ENCODE peak calls at places on chromosomes 4 and X, in ten cellular contexts. C, M, Y, P, J, E, U, I, X and Z are unnamed samples.

GRCh38 chr4:145954924-145955339 is 16.3 kb upstream of the ZNF827 start:
- DNase-seq in C (peak), M (no peak), Y (peak), P (no peak), J (peak), E (no peak), U (no peak), I (peak), X (no peak), Z (no peak)

GRCh38 chrX:45751156-45751555 is 550.5 kb upstream of the DIPK2B start:
- DNase-seq in C (no peak), M (no peak), Y (no peak), P (no peak), J (no peak), E (no peak), U (no peak), I (no peak), X (no peak), Z (no peak)

GRCh38 chr4:187387709-187388108 is 607.9 kb upstream of the ZFP42 start:
- DNase-seq in C (peak), M (no peak), Y (no peak), P (no peak), J (no peak), E (no peak), U (no peak), I (no peak), X (no peak), Z (no peak)

GRCh38 chr4:155785828-155786227 is 27.0 kb downstream of the GUCY1B1 start:
- DNase-seq in C (no peak), M (no peak), Y (no peak), P (no peak), J (no peak), E (no peak), U (no peak), I (no peak), X (no peak), Z (no peak)

GRCh38 chr4:4461850-4462249 is 74.9 kb downstream of the NSG1 start:
- DNase-seq in C (no peak), M (no peak), Y (no peak), P (peak), J (no peak), E (no peak), U (no peak), I (no peak), X (no peak), Z (no peak)

GRCh38 chr4:103091601-103092223 is 7.9 kb downstream of the BDH2 start:
- DNase-seq in C (peak), M (no peak), Y (peak), P (peak), J (no peak), E (no peak), U (no peak), I (peak), X (peak), Z (peak)

GRCh38 chrX:71060127-71060526 is 8.0 kb downstream of the SNX12 start:
- DNase-seq in C (no peak), M (no peak), Y (no peak), P (no peak), J (no peak), E (no peak), U (no peak), I (no peak), X (no peak), Z (no peak)

GRCh38 chr4:139129206-139129605 is 47.8 kb downstream of the ELF2 start:
- DNase-seq in C (no peak), M (no peak), Y (no peak), P (no peak), J (no peak), E (no peak), U (no peak), I (no peak), X (no peak), Z (no peak)

GRCh38 chrX:107687445-107687844 is 59.1 kb downstream of the PRPS1 start:
- DNase-seq in C (no peak), M (no peak), Y (no peak), P (no peak), J (no peak), E (no peak), U (no peak), I (no peak), X (no peak), Z (no peak)

DNA sequence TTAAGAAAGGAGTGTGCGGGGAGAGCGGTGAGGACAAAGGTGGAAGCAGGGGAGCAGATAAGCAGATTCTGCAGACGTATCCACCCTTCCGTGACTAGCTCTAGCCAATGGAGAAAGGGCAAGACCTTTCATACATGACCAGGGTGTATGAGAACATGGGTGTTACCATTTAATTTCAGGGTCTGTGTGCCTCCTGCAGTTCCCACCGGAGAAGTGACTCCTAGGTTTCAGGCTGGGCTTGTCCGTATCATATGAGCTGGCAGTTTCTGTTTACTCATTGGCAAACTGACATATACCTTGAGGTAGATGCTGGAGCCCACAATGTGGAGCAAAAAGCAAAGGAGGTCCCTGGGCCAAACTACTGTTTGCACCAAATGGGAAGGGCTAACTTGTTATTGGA is 6.8 kb downstream of the RBM47 start:
- DNase-seq in C (no peak), M (no peak), Y (no peak), P (no peak), J (no peak), E (no peak), U (no peak), I (peak), X (no peak), Z (no peak)
- TF ChIP-seq CTCF in C (no peak), M (no peak), Y (no peak), P (no peak), J (no peak), E (no peak), U (no peak), I (no peak), X (no peak), Z (no peak)

GRCh38 chrX:131762802-131763234 is 218.9 kb downstream of the OR13H1 start:
- DNase-seq in C (no peak), M (no peak), Y (peak), P (no peak), J (no peak), E (no peak), U (no peak), I (no peak), X (peak), Z (no peak)
- TF ChIP-seq CTCF in C (no peak), M (no peak), Y (peak), P (no peak), J (peak), E (no peak), U (no peak), I (no peak), X (no peak), Z (peak)

GRCh38 chr4:177108708-177109107 is 201.0 kb upstream of the NEIL3 start:
- DNase-seq in C (peak), M (no peak), Y (no peak), P (no peak), J (no peak), E (no peak), U (no peak), I (no peak), X (no peak), Z (no peak)
- TF ChIP-seq CTCF in C (peak), M (no peak), Y (no peak), P (no peak), J (peak), E (peak), U (no peak), I (no peak), X (no peak), Z (peak)

GRCh38 chrX:69988955-69989394 is 60.8 kb downstream of the AWAT2 start:
- DNase-seq in C (peak), M (no peak), Y (no peak), P (no peak), J (no peak), E (no peak), U (peak), I (peak), X (no peak), Z (no peak)

GRCh38 chrX:69993494-69993893 is 56.2 kb downstream of the AWAT2 start:
- DNase-seq in C (no peak), M (no peak), Y (no peak), P (no peak), J (no peak), E (no peak), U (no peak), I (no peak), X (no peak), Z (no peak)

GRCh38 chrX:69995400-69996101 is 54.2 kb downstream of the AWAT2 start:
- DNase-seq in C (no peak), M (no peak), Y (no peak), P (no peak), J (no peak), E (no peak), U (no peak), I (no peak), X (no peak), Z (no peak)

GRCh38 chrX:69987691-69988090 is 62.0 kb downstream of the AWAT2 start:
- DNase-seq in C (peak), M (no peak), Y (no peak), P (no peak), J (no peak), E (no peak), U (no peak), I (no peak), X (no peak), Z (no peak)

GRCh38 chrX:69991685-69992084 is 58.1 kb downstream of the AWAT2 start:
- DNase-seq in C (no peak), M (no peak), Y (no peak), P (no peak), J (no peak), E (no peak), U (no peak), I (no peak), X (no peak), Z (no peak)
- TF ChIP-seq CTCF in C (no peak), M (no peak), Y (no peak), P (no peak), J (no peak), E (no peak), U (no peak), I (no peak), X (no peak), Z (no peak)

GRCh38 chr4:113411496-113411938 is 350.0 kb downstream of the CAMK2D start:
- DNase-seq in C (peak), M (no peak), Y (peak), P (peak), J (peak), E (no peak), U (no peak), I (peak), X (no peak), Z (peak)
- TF ChIP-seq CTCF in C (peak), M (no peak), Y (no peak), P (no peak), J (peak), E (peak), U (no peak), I (no peak), X (no peak), Z (peak)

GRCh38 chrX:112931478-112931877 is 90.8 kb upstream of the AMOT start:
- DNase-seq in C (no peak), M (no peak), Y (no peak), P (no peak), J (no peak), E (no peak), U (no peak), I (no peak), X (no peak), Z (no peak)
- TF ChIP-seq CTCF in C (no peak), M (no peak), Y (no peak), P (no peak), J (no peak), E (no peak), U (no peak), I (no peak), X (no peak), Z (no peak)

GRCh38 chr4:165541773-165542459 is 163.1 kb downstream of the CPE start:
- DNase-seq in C (no peak), M (no peak), Y (no peak), P (no peak), J (no peak), E (no peak), U (no peak), I (no peak), X (no peak), Z (no peak)
- TF ChIP-seq CTCF in C (no peak), M (no peak), Y (no peak), P (no peak), J (no peak), E (no peak), U (no peak), I (no peak), X (no peak), Z (no peak)

GRCh38 chr4:48102303-48102702 is 31.7 kb downstream of the TXK start:
- DNase-seq in C (no peak), M (no peak), Y (peak), P (no peak), J (no peak), E (no peak), U (no peak), I (no peak), X (no peak), Z (no peak)
- TF ChIP-seq CTCF in C (peak), M (no peak), Y (peak), P (no peak), J (peak), E (peak), U (no peak), I (no peak), X (no peak), Z (no peak)

GRCh38 chr4:17468638-17469221 is 43.2 kb downstream of the QDPR start:
- DNase-seq in C (peak), M (no peak), Y (peak), P (no peak), J (no peak), E (no peak), U (no peak), I (peak), X (peak), Z (peak)
- TF ChIP-seq CTCF in C (peak), M (peak), Y (peak), P (no peak), J (peak), E (peak), U (peak), I (no peak), X (peak), Z (peak)

GRCh38 chrX:96770315-96770714 is 85.7 kb downstream of the DIAPH2 start:
- DNase-seq in C (peak), M (no peak), Y (peak), P (no peak), J (no peak), E (no peak), U (no peak), I (no peak), X (peak), Z (no peak)
- TF ChIP-seq CTCF in C (peak), M (no peak), Y (peak), P (no peak), J (peak), E (peak), U (no peak), I (peak), X (peak), Z (peak)